ENCODE peak calls at places on chromosomes 13 and 19, in ten cellular contexts. H is cardiac muscle cell; G is endothelial cell of umbilical vein; K is PC-3; E is mammary epithelial cell; W is lower leg skin; R is ascending aorta; U is left lung; S is CD4-positive, alpha-beta T cell; T is neural crest cell. L is an unnamed sample.

GRCh38 chr19:37551123-37551993 is 43.2 kb downstream of the ZNF571 start:
- DNase-seq in H (no peak), G (peak), K (no peak), E (peak), W (peak), R (no peak), U (peak), S (peak), T (no peak), L (peak)

GRCh38 chr19:18899624-18900560 is 3.9 kb upstream of the CERS1 start:
- DNase-seq in H (no peak), G (no peak), K (no peak), E (no peak), W (no peak), R (no peak), U (no peak), S (no peak), T (no peak), L (no peak)

GRCh38 chr19:48630289-48631036 is 6.7 kb downstream of the DBP start:
- DNase-seq in H (peak), G (peak), K (no peak), E (no peak), W (peak), R (peak), U (peak), S (no peak), T (no peak), L (no peak)

GRCh38 chr13:113125506-113126264 is 3.1 kb downstream of the F10 start:
- DNase-seq in H (no peak), G (no peak), K (no peak), E (no peak), W (peak), R (peak), U (peak), S (no peak), T (no peak), L (no peak)

GRCh38 chr19:50190439-50190891 is 13.0 kb upstream of the MYH14 start:
- DNase-seq in H (no peak), G (no peak), K (no peak), E (no peak), W (no peak), R (no peak), U (no peak), S (no peak), T (no peak), L (no peak)

GRCh38 chr13:99133848-99134247 is 66.8 kb upstream of the UBAC2 start:
- DNase-seq in H (no peak), G (no peak), K (no peak), E (no peak), W (no peak), R (no peak), U (no peak), S (no peak), T (no peak), L (no peak)

GRCh38 chr19:10719466-10719961 is 1.6 kb downstream of the DNM2 start:
- DNase-seq in H (no peak), G (no peak), K (no peak), E (no peak), W (no peak), R (no peak), U (no peak), S (no peak), T (no peak), L (no peak)

GRCh38 chr13:109700176-109700575 is 86.2 kb downstream of the IRS2 start:
- DNase-seq in H (peak), G (peak), K (peak), E (peak), W (peak), R (no peak), U (no peak), S (no peak), T (no peak), L (peak)

GRCh38 chr19:54317108-54317964 is 4.4 kb upstream of the LILRA5 start:
- DNase-seq in H (no peak), G (no peak), K (no peak), E (no peak), W (peak), R (no peak), U (peak), S (no peak), T (no peak), L (no peak)

GRCh38 chr19:33823341-33823740 is 26.7 kb downstream of the KCTD15 start:
- DNase-seq in H (no peak), G (no peak), K (no peak), E (no peak), W (peak), R (peak), U (no peak), S (no peak), T (no peak), L (no peak)

GRCh38 chr19:2271516-2272103 is 10.4 kb downstream of the PEAK3 start:
- DNase-seq in H (no peak), G (no peak), K (peak), E (peak), W (no peak), R (peak), U (peak), S (no peak), T (no peak), L (peak)

GRCh38 chr19:30393046-30393445 is 20.9 kb downstream of the ZNF536 start:
- DNase-seq in H (no peak), G (no peak), K (no peak), E (no peak), W (no peak), R (no peak), U (no peak), S (no peak), T (no peak), L (no peak)

GRCh38 chr19:7442423-7442822 is 46.4 kb downstream of the PEX11G start:
- DNase-seq in H (no peak), G (no peak), K (no peak), E (no peak), W (no peak), R (no peak), U (no peak), S (no peak), T (no peak), L (no peak)

GRCh38 chr13:23506821-23507210 is 63.4 kb upstream of the TNFRSF19 start:
- DNase-seq in H (peak), G (no peak), K (peak), E (no peak), W (no peak), R (no peak), U (no peak), S (no peak), T (no peak), L (no peak)

GRCh38 chr13:77312311-77312710 is 14.6 kb downstream of the MYCBP2 start:
- DNase-seq in H (no peak), G (no peak), K (no peak), E (no peak), W (no peak), R (no peak), U (no peak), S (no peak), T (no peak), L (no peak)

GRCh38 chr19:3771033-3771905 is 759 bp downstream of the RAX2 start:
- DNase-seq in H (no peak), G (no peak), K (no peak), E (no peak), W (no peak), R (no peak), U (peak), S (no peak), T (no peak), L (no peak)

GRCh38 chr19:35421362-35421761 is 26.7 kb upstream of the FFAR2 start:
- DNase-seq in H (no peak), G (no peak), K (no peak), E (no peak), W (no peak), R (no peak), U (no peak), S (no peak), T (no peak), L (no peak)

GRCh38 chr19:3454656-3455392 is 25.5 kb downstream of the SMIM24 start:
- DNase-seq in H (no peak), G (no peak), K (no peak), E (no peak), W (no peak), R (no peak), U (no peak), S (no peak), T (no peak), L (no peak)

GRCh38 chr19:5094768-5095567 is 126.1 kb downstream of the KDM4B start:
- DNase-seq in H (no peak), G (no peak), K (no peak), E (no peak), W (no peak), R (no peak), U (no peak), S (no peak), T (no peak), L (no peak)

GRCh38 chr19:46975918-46976782 is 43.5 kb upstream of the NPAS1 start:
- DNase-seq in H (peak), G (peak), K (peak), E (peak), W (peak), R (peak), U (peak), S (no peak), T (no peak), L (peak)

GRCh38 chr13:41897126-41897525 is 63.8 kb downstream of the VWA8 start:
- DNase-seq in H (no peak), G (no peak), K (no peak), E (no peak), W (no peak), R (no peak), U (no peak), S (no peak), T (no peak), L (no peak)

GRCh38 chr19:10784257-10784656 is 51.8 kb downstream of the TMED1 start:
- DNase-seq in H (no peak), G (no peak), K (no peak), E (no peak), W (no peak), R (peak), U (peak), S (no peak), T (no peak), L (no peak)

GRCh38 chr19:11375143-11375948 is 880 bp downstream of the SWSAP1 start:
- DNase-seq in H (peak), G (peak), K (peak), E (no peak), W (peak), R (peak), U (peak), S (peak), T (no peak), L (no peak)

GRCh38 chr19:6613711-6614110 is 22.8 kb upstream of the CD70 start:
- DNase-seq in H (no peak), G (peak), K (peak), E (peak), W (no peak), R (no peak), U (no peak), S (no peak), T (no peak), L (peak)

GRCh38 chr19:12217332-12217731 is 54.4 kb downstream of the ZNF136 start:
- DNase-seq in H (no peak), G (no peak), K (no peak), E (no peak), W (no peak), R (no peak), U (no peak), S (no peak), T (no peak), L (no peak)

GRCh38 chr19:19372656-19373416 is 32.6 kb upstream of the GATAD2A start:
- DNase-seq in H (no peak), G (peak), K (peak), E (no peak), W (no peak), R (peak), U (peak), S (no peak), T (no peak), L (peak)

GRCh38 chr13:24104723-24105122 is 55.8 kb upstream of the SPATA13 start:
- DNase-seq in H (no peak), G (no peak), K (no peak), E (no peak), W (no peak), R (no peak), U (no peak), S (no peak), T (no peak), L (no peak)

GRCh38 chr19:18023596-18024212 is 15.7 kb downstream of the ARRDC2 start:
- DNase-seq in H (no peak), G (peak), K (no peak), E (no peak), W (peak), R (peak), U (peak), S (peak), T (no peak), L (no peak)

GRCh38 chr13:45310341-45311138 is 30.4 kb downstream of the TPT1 start:
- DNase-seq in H (no peak), G (no peak), K (no peak), E (no peak), W (no peak), R (no peak), U (no peak), S (no peak), T (no peak), L (no peak)

GRCh38 chr19:3365447-3366103 is 808 bp upstream of the NFIC start:
- DNase-seq in H (no peak), G (no peak), K (peak), E (peak), W (peak), R (peak), U (peak), S (no peak), T (no peak), L (no peak)

GRCh38 chr19:16628984-16629691 is 1.1 kb upstream of the MED26 start:
- DNase-seq in H (no peak), G (peak), K (no peak), E (peak), W (no peak), R (no peak), U (no peak), S (no peak), T (no peak), L (no peak)

GRCh38 chr13:60000081-60000480 is 163.6 kb downstream of the DIAPH3 start:
- DNase-seq in H (no peak), G (no peak), K (no peak), E (no peak), W (no peak), R (no peak), U (no peak), S (no peak), T (no peak), L (no peak)

GRCh38 chr19:39363909-39364457 is 21.8 kb downstream of the SAMD4B start:
- DNase-seq in H (no peak), G (no peak), K (no peak), E (no peak), W (no peak), R (no peak), U (no peak), S (no peak), T (no peak), L (no peak)

GRCh38 chr19:10353793-10354391 is 14.5 kb upstream of the ICAM3 start:
- DNase-seq in H (peak), G (peak), K (peak), E (no peak), W (no peak), R (no peak), U (no peak), S (peak), T (peak), L (no peak)

GRCh38 chr19:39472746-39473442 is 7.7 kb upstream of the TIMM50 start:
- DNase-seq in H (no peak), G (no peak), K (no peak), E (no peak), W (no peak), R (no peak), U (peak), S (no peak), T (no peak), L (no peak)

GRCh38 chr19:47270408-47270807 is 4.3 kb upstream of the INAFM1 start:
- DNase-seq in H (no peak), G (no peak), K (no peak), E (no peak), W (no peak), R (no peak), U (no peak), S (no peak), T (no peak), L (no peak)

GRCh38 chr13:82791035-82791434 is 1091.2 kb downstream of the SLITRK1 start:
- DNase-seq in H (no peak), G (no peak), K (peak), E (no peak), W (no peak), R (no peak), U (no peak), S (no peak), T (no peak), L (no peak)

GRCh38 chr19:49190781-49191180 is 33.2 kb downstream of the TRPM4 start:
- DNase-seq in H (no peak), G (no peak), K (no peak), E (no peak), W (no peak), R (no peak), U (no peak), S (no peak), T (no peak), L (no peak)

GRCh38 chr13:111491659-111492058 is 171.2 kb downstream of the TEX29 start:
- DNase-seq in H (no peak), G (no peak), K (no peak), E (no peak), W (peak), R (peak), U (peak), S (no peak), T (no peak), L (no peak)

GRCh38 chr19:33473644-33474305 is 47.8 kb downstream of the PEPD start:
- DNase-seq in H (no peak), G (peak), K (peak), E (no peak), W (peak), R (peak), U (peak), S (no peak), T (no peak), L (no peak)

DNA sequence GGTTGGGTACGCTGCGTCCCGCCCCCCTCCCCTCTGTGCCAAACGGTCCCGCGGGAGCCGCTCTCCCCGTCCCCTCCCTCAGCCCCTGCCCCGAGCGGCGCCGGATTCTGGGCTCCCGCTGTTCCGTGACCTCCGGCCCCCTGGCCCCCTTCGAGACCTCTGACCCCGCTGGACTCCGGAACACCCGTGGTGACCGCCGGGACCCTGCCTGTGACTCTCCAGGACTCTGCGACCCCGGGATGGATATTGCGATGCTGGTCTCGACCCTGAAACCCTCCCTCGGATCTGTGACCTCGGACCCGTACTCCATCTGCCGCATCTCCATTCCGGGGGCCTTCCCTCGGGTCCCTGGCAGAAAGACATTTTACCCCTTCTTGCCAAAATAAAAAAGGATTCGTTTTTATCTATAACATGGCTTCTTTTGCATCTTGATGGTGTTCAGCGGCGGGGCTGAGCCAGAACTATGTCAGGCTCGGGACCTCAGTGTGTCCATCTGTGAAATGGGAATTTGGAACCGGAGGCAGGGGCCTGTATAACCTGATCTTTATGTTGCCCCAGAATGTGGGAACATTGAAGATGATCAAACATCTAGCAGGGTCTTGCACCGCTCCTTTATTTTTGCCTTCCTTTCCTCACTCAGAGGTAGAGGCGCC is 654 bp upstream of the MEGF8 start:
- DNase-seq in H (no peak), G (no peak), K (no peak), E (no peak), W (no peak), R (no peak), U (no peak), S (no peak), T (no peak), L (no peak)
- TF ChIP-seq CTCF in H (no peak), G (no peak), K (peak), E (no peak), W (no peak), R (no peak), U (no peak), S (peak), T (no peak), L (no peak)

GRCh38 chr19:15447057-15447456 is 2.7 kb downstream of the WIZ start:
- DNase-seq in H (no peak), G (no peak), K (no peak), E (no peak), W (no peak), R (no peak), U (peak), S (no peak), T (no peak), L (no peak)

GRCh38 chr19:15449620-15450527 is at the start of gene WIZ:
- DNase-seq in H (peak), G (peak), K (peak), E (peak), W (peak), R (peak), U (peak), S (peak), T (peak), L (no peak)

GRCh38 chr19:15450528-15450890 is 753 bp upstream of the WIZ start:
- DNase-seq in H (no peak), G (no peak), K (no peak), E (no peak), W (no peak), R (no peak), U (no peak), S (no peak), T (no peak), L (no peak)

GRCh38 chr19:15448014-15448777 is 1.6 kb downstream of the WIZ start:
- DNase-seq in H (no peak), G (no peak), K (no peak), E (no peak), W (no peak), R (no peak), U (peak), S (no peak), T (no peak), L (no peak)

GRCh38 chr19:15448778-15449619 is 757 bp downstream of the WIZ start:
- DNase-seq in H (peak), G (peak), K (no peak), E (no peak), W (no peak), R (no peak), U (peak), S (no peak), T (no peak), L (no peak)
- TF ChIP-seq CTCF in H (no peak), G (no peak), K (no peak), E (no peak), W (no peak), R (no peak), U (no peak), S (no peak), T (no peak), L (no peak)

GRCh38 chr13:87878706-87879105 is 207.5 kb downstream of the SLITRK5 start:
- DNase-seq in H (no peak), G (no peak), K (no peak), E (no peak), W (no peak), R (no peak), U (no peak), S (no peak), T (no peak), L (no peak)
- TF ChIP-seq CTCF in H (no peak), G (no peak), K (no peak), E (no peak), W (no peak), R (no peak), U (no peak), S (no peak), T (no peak), L (no peak)

GRCh38 chr13:26502826-26503225 is 54.7 kb upstream of the WASF3 start:
- DNase-seq in H (no peak), G (peak), K (peak), E (peak), W (no peak), R (no peak), U (no peak), S (no peak), T (no peak), L (peak)
- TF ChIP-seq CTCF in H (peak), G (no peak), K (no peak), E (no peak), W (no peak), R (peak), U (no peak), S (no peak), T (no peak), L (no peak)

GRCh38 chr19:42427313-42427712 is at the start of gene LIPE:
- DNase-seq in H (no peak), G (no peak), K (no peak), E (no peak), W (no peak), R (no peak), U (no peak), S (no peak), T (no peak), L (no peak)
- TF ChIP-seq CTCF in H (no peak), G (no peak), K (no peak), E (no peak), W (no peak), R (no peak), U (no peak), S (no peak), T (no peak), L (no peak)

GRCh38 chr13:90455861-90456260 is 891.6 kb upstream of the MIR17HG start:
- DNase-seq in H (no peak), G (no peak), K (peak), E (no peak), W (no peak), R (no peak), U (no peak), S (no peak), T (no peak), L (no peak)
- TF ChIP-seq CTCF in H (no peak), G (no peak), K (peak), E (no peak), W (no peak), R (no peak), U (no peak), S (no peak), T (no peak), L (no peak)

GRCh38 chr13:30898721-30899188 is 7.3 kb upstream of the MEDAG start:
- DNase-seq in H (no peak), G (peak), K (peak), E (peak), W (peak), R (peak), U (no peak), S (no peak), T (no peak), L (peak)
- TF ChIP-seq CTCF in H (no peak), G (no peak), K (no peak), E (no peak), W (no peak), R (peak), U (no peak), S (no peak), T (no peak), L (no peak)

GRCh38 chr13:39777527-39778061 is 122.1 kb downstream of the COG6 start:
- DNase-seq in H (no peak), G (peak), K (peak), E (peak), W (no peak), R (no peak), U (no peak), S (no peak), T (no peak), L (peak)
- TF ChIP-seq CTCF in H (peak), G (peak), K (peak), E (peak), W (no peak), R (no peak), U (no peak), S (peak), T (peak), L (peak)